ENCODE peak calls at places on chromosomes 11 and 22, in seven cellular contexts. One of them, this sample, is unnamed.

GRCh38 chr22:45888221-45889092 is 88.5 kb downstream of the WNT7B start:
- DNase-seq in IMR-90: no peak
- DNase-seq in PC-9: no peak
- DNase-seq in RWPE1: no peak
- DNase-seq in substantia nigra: no peak
- DNase-seq in left ventricle myocardium inferior: no peak
- DNase-seq in CD4-positive, alpha-beta T cell: no peak
- DNase-seq in this sample: no peak

GRCh38 chr22:25488244-25489020 is 76.0 kb upstream of the GRK3 start:
- DNase-seq in IMR-90: peak
- DNase-seq in PC-9: peak
- DNase-seq in RWPE1: peak
- DNase-seq in substantia nigra: no peak
- DNase-seq in left ventricle myocardium inferior: peak
- DNase-seq in CD4-positive, alpha-beta T cell: no peak
- DNase-seq in this sample: peak

GRCh38 chr22:46957521-46957920 is 195.1 kb downstream of the TBC1D22A start:
- DNase-seq in IMR-90: no peak
- DNase-seq in PC-9: no peak
- DNase-seq in RWPE1: no peak
- DNase-seq in substantia nigra: no peak
- DNase-seq in left ventricle myocardium inferior: no peak
- DNase-seq in CD4-positive, alpha-beta T cell: no peak
- DNase-seq in this sample: no peak

GRCh38 chr11:12901874-12902481 is 107.1 kb upstream of the RASSF10 start:
- DNase-seq in IMR-90: peak
- DNase-seq in PC-9: no peak
- DNase-seq in RWPE1: no peak
- DNase-seq in substantia nigra: no peak
- DNase-seq in left ventricle myocardium inferior: no peak
- DNase-seq in CD4-positive, alpha-beta T cell: no peak
- DNase-seq in this sample: no peak

GRCh38 chr11:2885017-2885675 is 429 bp downstream of the CDKN1C start:
- DNase-seq in IMR-90: peak
- DNase-seq in PC-9: peak
- DNase-seq in RWPE1: no peak
- DNase-seq in substantia nigra: no peak
- DNase-seq in left ventricle myocardium inferior: peak
- DNase-seq in CD4-positive, alpha-beta T cell: no peak
- DNase-seq in this sample: no peak

GRCh38 chr11:64037027-64037633 is 1.4 kb downstream of the FLRT1 start:
- DNase-seq in IMR-90: no peak
- DNase-seq in PC-9: no peak
- DNase-seq in RWPE1: peak
- DNase-seq in substantia nigra: no peak
- DNase-seq in left ventricle myocardium inferior: no peak
- DNase-seq in CD4-positive, alpha-beta T cell: no peak
- DNase-seq in this sample: no peak

GRCh38 chr11:76604081-76604601 is 66.4 kb downstream of the LRRC32 start:
- DNase-seq in IMR-90: no peak
- DNase-seq in PC-9: no peak
- DNase-seq in RWPE1: no peak
- DNase-seq in substantia nigra: no peak
- DNase-seq in left ventricle myocardium inferior: no peak
- DNase-seq in CD4-positive, alpha-beta T cell: no peak
- DNase-seq in this sample: no peak

GRCh38 chr11:57530215-57530595 is 349 bp downstream of the TIMM10 start:
- DNase-seq in IMR-90: no peak
- DNase-seq in PC-9: no peak
- DNase-seq in RWPE1: no peak
- DNase-seq in substantia nigra: no peak
- DNase-seq in left ventricle myocardium inferior: no peak
- DNase-seq in CD4-positive, alpha-beta T cell: no peak
- DNase-seq in this sample: no peak

GRCh38 chr11:22169833-22170232 is 23.1 kb upstream of the ANO5 start:
- DNase-seq in IMR-90: peak
- DNase-seq in PC-9: no peak
- DNase-seq in RWPE1: no peak
- DNase-seq in substantia nigra: no peak
- DNase-seq in left ventricle myocardium inferior: no peak
- DNase-seq in CD4-positive, alpha-beta T cell: no peak
- DNase-seq in this sample: no peak

GRCh38 chr11:100830295-100830694 is 143.2 kb downstream of the ARHGAP42 start:
- DNase-seq in IMR-90: no peak
- DNase-seq in PC-9: no peak
- DNase-seq in RWPE1: no peak
- DNase-seq in substantia nigra: no peak
- DNase-seq in left ventricle myocardium inferior: no peak
- DNase-seq in CD4-positive, alpha-beta T cell: no peak
- DNase-seq in this sample: peak

GRCh38 chr11:48034926-48035876 is 54.8 kb downstream of the PTPRJ start:
- DNase-seq in IMR-90: no peak
- DNase-seq in PC-9: no peak
- DNase-seq in RWPE1: no peak
- DNase-seq in substantia nigra: no peak
- DNase-seq in left ventricle myocardium inferior: peak
- DNase-seq in CD4-positive, alpha-beta T cell: no peak
- DNase-seq in this sample: no peak

GRCh38 chr11:73945396-73945795 is 5.4 kb upstream of the DNAJB13 start:
- DNase-seq in IMR-90: no peak
- DNase-seq in PC-9: no peak
- DNase-seq in RWPE1: no peak
- DNase-seq in substantia nigra: no peak
- DNase-seq in left ventricle myocardium inferior: no peak
- DNase-seq in CD4-positive, alpha-beta T cell: no peak
- DNase-seq in this sample: no peak

GRCh38 chr11:70489276-70489675 is 90.9 kb downstream of the CTTN start:
- DNase-seq in IMR-90: no peak
- DNase-seq in PC-9: no peak
- DNase-seq in RWPE1: no peak
- DNase-seq in substantia nigra: no peak
- DNase-seq in left ventricle myocardium inferior: peak
- DNase-seq in CD4-positive, alpha-beta T cell: no peak
- DNase-seq in this sample: no peak

GRCh38 chr22:27206001-27206746 is 548.8 kb downstream of the MIAT start:
- DNase-seq in IMR-90: peak
- DNase-seq in PC-9: no peak
- DNase-seq in RWPE1: no peak
- DNase-seq in substantia nigra: no peak
- DNase-seq in left ventricle myocardium inferior: no peak
- DNase-seq in CD4-positive, alpha-beta T cell: no peak
- DNase-seq in this sample: peak

GRCh38 chr11:70270877-70271634 is 566 bp downstream of the PPFIA1 start:
- DNase-seq in IMR-90: peak
- DNase-seq in PC-9: peak
- DNase-seq in RWPE1: peak
- DNase-seq in substantia nigra: no peak
- DNase-seq in left ventricle myocardium inferior: peak
- DNase-seq in CD4-positive, alpha-beta T cell: peak
- DNase-seq in this sample: peak

GRCh38 chr11:122741613-122742012 is 86.1 kb downstream of the UBASH3B start:
- DNase-seq in IMR-90: peak
- DNase-seq in PC-9: no peak
- DNase-seq in RWPE1: no peak
- DNase-seq in substantia nigra: peak
- DNase-seq in left ventricle myocardium inferior: peak
- DNase-seq in CD4-positive, alpha-beta T cell: no peak
- DNase-seq in this sample: peak

GRCh38 chr11:72820439-72821139 is 6.4 kb downstream of the ATG16L2 start:
- DNase-seq in IMR-90: no peak
- DNase-seq in PC-9: no peak
- DNase-seq in RWPE1: no peak
- DNase-seq in substantia nigra: no peak
- DNase-seq in left ventricle myocardium inferior: no peak
- DNase-seq in CD4-positive, alpha-beta T cell: no peak
- DNase-seq in this sample: no peak

GRCh38 chr11:72823105-72823804 is 9.0 kb downstream of the ATG16L2 start:
- DNase-seq in IMR-90: no peak
- DNase-seq in PC-9: no peak
- DNase-seq in RWPE1: no peak
- DNase-seq in substantia nigra: no peak
- DNase-seq in left ventricle myocardium inferior: no peak
- DNase-seq in CD4-positive, alpha-beta T cell: no peak
- DNase-seq in this sample: no peak

GRCh38 chr11:72824020-72824419 is 9.8 kb downstream of the ATG16L2 start:
- DNase-seq in IMR-90: no peak
- DNase-seq in PC-9: no peak
- DNase-seq in RWPE1: no peak
- DNase-seq in substantia nigra: no peak
- DNase-seq in left ventricle myocardium inferior: no peak
- DNase-seq in CD4-positive, alpha-beta T cell: no peak
- DNase-seq in this sample: no peak

GRCh38 chr11:72821221-72821919 is 7.2 kb downstream of the ATG16L2 start:
- DNase-seq in IMR-90: no peak
- DNase-seq in PC-9: no peak
- DNase-seq in RWPE1: no peak
- DNase-seq in substantia nigra: no peak
- DNase-seq in left ventricle myocardium inferior: no peak
- DNase-seq in CD4-positive, alpha-beta T cell: no peak
- DNase-seq in this sample: no peak

DNA sequence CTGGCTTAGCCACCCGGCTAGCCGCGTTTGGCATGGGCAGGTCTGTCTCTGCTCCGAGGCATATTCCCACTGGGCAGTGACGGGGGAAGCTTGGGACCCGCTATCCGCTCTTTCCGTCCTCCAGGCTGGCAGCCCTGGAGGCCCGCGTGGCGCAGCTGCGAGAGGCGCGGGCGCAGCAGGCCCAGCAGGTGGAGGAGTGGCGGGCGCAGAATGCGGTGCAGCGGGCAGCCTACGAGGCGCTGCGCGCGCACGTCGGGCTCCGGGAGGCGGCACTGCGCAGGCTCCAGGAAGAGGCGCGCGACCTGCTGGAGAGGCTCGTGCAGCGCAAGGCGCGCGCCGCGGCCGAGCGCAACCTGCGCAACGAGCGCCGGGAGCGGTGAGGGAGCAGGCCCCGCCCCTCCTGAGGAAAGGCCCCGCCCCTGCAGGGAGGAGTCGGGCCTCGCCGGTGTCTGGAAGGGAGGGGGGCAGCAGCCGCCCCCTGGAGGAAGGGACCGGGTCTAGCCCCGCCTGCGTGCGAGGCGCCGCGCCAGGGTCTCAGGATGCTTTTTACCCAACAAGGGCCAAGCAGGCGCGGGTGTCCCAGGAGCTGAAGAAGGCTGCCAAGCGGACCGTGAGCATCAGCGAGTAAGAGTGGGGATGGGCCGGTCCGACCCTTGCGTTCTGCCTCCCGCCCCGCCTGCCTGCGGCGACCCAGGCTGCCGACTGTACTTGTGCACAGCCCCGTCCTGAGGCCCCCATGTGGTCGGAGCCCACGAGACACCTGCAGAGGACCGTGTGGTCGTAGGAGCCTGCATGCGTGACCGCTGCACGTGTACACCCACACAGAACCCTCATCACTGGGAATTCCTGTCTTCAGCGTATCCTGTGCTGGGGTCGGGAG is 7.9 kb downstream of the ATG16L2 start:
- DNase-seq in IMR-90: peak
- DNase-seq in PC-9: peak
- DNase-seq in RWPE1: peak
- DNase-seq in substantia nigra: peak
- DNase-seq in left ventricle myocardium inferior: peak
- DNase-seq in CD4-positive, alpha-beta T cell: peak
- DNase-seq in this sample: peak
- H3K27ac ChIP-seq in IMR-90: no peak
- H3K27ac ChIP-seq in PC-9: no peak
- H3K27ac ChIP-seq in RWPE1: peak
- H3K27ac ChIP-seq in substantia nigra: peak
- H3K27ac ChIP-seq in left ventricle myocardium inferior: peak
- H3K27ac ChIP-seq in CD4-positive, alpha-beta T cell: peak
- H3K27ac ChIP-seq in this sample: no peak

DNA sequence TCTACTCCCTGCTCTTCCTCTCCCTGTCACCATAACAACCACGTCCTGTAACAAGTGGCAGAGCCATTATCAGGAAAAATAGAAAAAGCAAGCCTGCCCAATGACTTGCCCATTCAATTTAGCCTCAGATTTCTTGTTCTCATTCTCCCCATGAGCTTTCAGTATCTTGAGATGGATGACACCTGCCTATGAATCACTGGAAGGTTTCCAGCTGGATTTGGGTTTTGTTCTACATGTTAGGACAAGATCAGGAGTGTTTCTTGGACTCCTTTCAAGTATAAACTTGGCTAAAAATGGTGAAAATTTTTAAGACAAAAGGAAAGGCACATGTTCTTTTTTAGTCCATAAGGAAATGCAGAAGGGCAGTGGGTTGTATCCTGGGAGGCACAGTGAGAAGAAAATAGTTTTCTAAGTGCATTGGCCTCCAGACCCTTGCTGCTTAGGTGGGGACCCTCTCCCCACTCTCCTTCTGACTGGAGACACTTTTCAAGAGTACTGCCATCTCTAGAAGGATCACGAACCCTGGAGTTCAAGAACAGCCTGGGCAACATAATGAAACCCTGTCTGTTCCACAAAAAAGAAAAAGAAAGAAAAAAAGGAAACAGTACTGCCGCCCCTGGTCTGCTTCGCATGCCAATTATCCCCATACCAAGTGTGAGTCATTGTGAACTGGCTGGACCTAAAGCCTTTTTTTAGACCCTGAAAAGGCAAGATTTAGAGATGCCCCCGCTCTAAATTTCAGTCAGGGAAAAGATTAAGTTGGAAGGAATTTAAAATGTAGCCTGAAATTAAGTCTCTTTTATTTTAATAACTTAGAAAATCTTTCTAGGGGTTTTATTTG is 51.0 kb downstream of the MTNR1B start:
- DNase-seq in IMR-90: peak
- DNase-seq in PC-9: peak
- DNase-seq in RWPE1: peak
- DNase-seq in substantia nigra: no peak
- DNase-seq in left ventricle myocardium inferior: no peak
- DNase-seq in CD4-positive, alpha-beta T cell: no peak
- DNase-seq in this sample: peak
- H3K27ac ChIP-seq in IMR-90: peak
- H3K27ac ChIP-seq in PC-9: no peak
- H3K27ac ChIP-seq in RWPE1: peak
- H3K27ac ChIP-seq in substantia nigra: no peak
- H3K27ac ChIP-seq in left ventricle myocardium inferior: no peak
- H3K27ac ChIP-seq in CD4-positive, alpha-beta T cell: no peak
- H3K27ac ChIP-seq in this sample: peak

DNA sequence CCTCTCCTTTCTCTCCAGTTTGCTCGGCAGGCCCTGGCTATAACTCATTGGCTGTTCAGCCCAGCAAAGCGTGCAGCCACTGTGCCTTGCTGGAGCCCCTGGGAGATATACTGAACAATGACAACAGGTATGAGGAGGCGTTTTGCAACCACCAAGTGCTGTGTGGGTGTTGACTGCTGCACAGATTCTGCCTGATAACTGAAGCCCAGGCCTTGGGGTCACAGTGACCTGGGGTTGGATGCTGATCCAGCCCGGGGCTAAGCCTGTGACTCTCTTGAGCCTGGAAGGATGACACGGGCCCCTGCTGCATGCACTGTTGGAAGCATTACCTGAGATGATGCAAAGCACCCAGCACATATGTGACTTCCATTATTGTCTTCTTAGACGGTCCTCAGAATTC is 13.7 kb upstream of the A4GALT start:
- DNase-seq in IMR-90: no peak
- DNase-seq in PC-9: no peak
- DNase-seq in RWPE1: no peak
- DNase-seq in substantia nigra: no peak
- DNase-seq in left ventricle myocardium inferior: no peak
- DNase-seq in CD4-positive, alpha-beta T cell: no peak
- DNase-seq in this sample: no peak
- H3K27ac ChIP-seq in IMR-90: no peak
- H3K27ac ChIP-seq in PC-9: no peak
- H3K27ac ChIP-seq in RWPE1: no peak
- H3K27ac ChIP-seq in substantia nigra: no peak
- H3K27ac ChIP-seq in left ventricle myocardium inferior: no peak
- H3K27ac ChIP-seq in CD4-positive, alpha-beta T cell: no peak
- H3K27ac ChIP-seq in this sample: no peak

GRCh38 chr11:62595124-62595523 is 3.8 kb upstream of the TUT1 start:
- DNase-seq in IMR-90: no peak
- DNase-seq in PC-9: no peak
- DNase-seq in RWPE1: no peak
- DNase-seq in substantia nigra: no peak
- DNase-seq in left ventricle myocardium inferior: no peak
- DNase-seq in CD4-positive, alpha-beta T cell: no peak
- DNase-seq in this sample: no peak
- H3K27ac ChIP-seq in IMR-90: no peak
- H3K27ac ChIP-seq in PC-9: no peak
- H3K27ac ChIP-seq in RWPE1: peak
- H3K27ac ChIP-seq in substantia nigra: no peak
- H3K27ac ChIP-seq in left ventricle myocardium inferior: no peak
- H3K27ac ChIP-seq in CD4-positive, alpha-beta T cell: no peak
- H3K27ac ChIP-seq in this sample: no peak

This sample was measured in brain microvascular endothelial cell.